ENCODE peak calls at places on chromosomes 3 and 15, in six cellular contexts. M is A549, K is mammary epithelial cell, N is psoas muscle, V is HCT116, G is testis. T is an unnamed sample.

GRCh38 chr15:69311319-69311721 is 12.6 kb downstream of the PAQR5 start:
- DNase-seq in V (no peak), N (no peak), M (peak; percentile 67), K (no peak), G (no peak), T (no peak)

GRCh38 chr3:138625707-138626365 is 17.3 kb downstream of the FAIM start:
- DNase-seq in K (peak; percentile 95), G (no peak), V (no peak), M (no peak), N (no peak), T (peak; percentile 79)

GRCh38 chr15:57559875-57560274 is 31.8 kb upstream of the MYZAP start:
- DNase-seq in K (peak; percentile 43), G (peak; percentile 78), M (peak; percentile 69), N (peak; percentile 80), V (peak; percentile 47), T (no peak)

GRCh38 chr15:50945725-50946124 is 37.2 kb downstream of the AP4E1 start:
- DNase-seq in V (no peak), K (peak; percentile 35), M (no peak), N (no peak), G (no peak), T (no peak)

GRCh38 chr3:79521221-79521848 is 246.5 kb downstream of the ROBO1 start:
- DNase-seq in N (no peak), M (peak; percentile 10), G (no peak), V (peak; percentile 8), K (peak; percentile 24), T (no peak)

GRCh38 chr3:5464684-5465083 is 277.2 kb downstream of the EDEM1 start:
- DNase-seq in M (no peak), K (no peak), G (no peak), V (no peak), N (no peak), T (no peak)

GRCh38 chr3:111861396-111861795 is 2.3 kb downstream of the PHLDB2 start:
- DNase-seq in N (no peak), V (no peak), M (no peak), G (no peak), K (peak; percentile 41), T (no peak)

GRCh38 chr3:8629151-8630021 is 15.2 kb downstream of the SSUH2 start:
- DNase-seq in M (peak; percentile 89), N (peak; percentile 91), G (no peak), K (peak; percentile 95), V (peak; percentile 90), T (peak; percentile 87)

GRCh38 chr3:160661660-160662059 is 15.3 kb upstream of the ARL14 start:
- DNase-seq in V (no peak), M (no peak), K (no peak), N (no peak), G (no peak), T (no peak)

GRCh38 chr3:49512791-49513355 is 41.4 kb upstream of the BSN start:
- DNase-seq in N (no peak), M (no peak), V (no peak), G (no peak), K (no peak), T (no peak)

GRCh38 chr3:2090095-2090494 is 8.6 kb upstream of the CNTN4 start:
- DNase-seq in M (no peak), V (no peak), G (no peak), K (no peak), N (no peak), T (no peak)

GRCh38 chr3:147373301-147373700 is 33.0 kb downstream of the ZIC4 start:
- DNase-seq in K (no peak), M (no peak), G (no peak), N (no peak), V (no peak), T (no peak)

GRCh38 chr3:12644297-12644937 is 19.5 kb downstream of the RAF1 start:
- DNase-seq in K (no peak), N (no peak), M (no peak), G (no peak), V (no peak), T (no peak)

GRCh38 chr3:23888617-23889228 is 28.1 kb downstream of the NKIRAS1 start:
- DNase-seq in M (no peak), K (no peak), V (peak; percentile 33), N (no peak), G (no peak), T (no peak)

GRCh38 chr3:141448606-141449216 is 38.1 kb upstream of the RASA2 start:
- DNase-seq in G (no peak), V (no peak), N (no peak), K (no peak), M (no peak), T (no peak)

DNA sequence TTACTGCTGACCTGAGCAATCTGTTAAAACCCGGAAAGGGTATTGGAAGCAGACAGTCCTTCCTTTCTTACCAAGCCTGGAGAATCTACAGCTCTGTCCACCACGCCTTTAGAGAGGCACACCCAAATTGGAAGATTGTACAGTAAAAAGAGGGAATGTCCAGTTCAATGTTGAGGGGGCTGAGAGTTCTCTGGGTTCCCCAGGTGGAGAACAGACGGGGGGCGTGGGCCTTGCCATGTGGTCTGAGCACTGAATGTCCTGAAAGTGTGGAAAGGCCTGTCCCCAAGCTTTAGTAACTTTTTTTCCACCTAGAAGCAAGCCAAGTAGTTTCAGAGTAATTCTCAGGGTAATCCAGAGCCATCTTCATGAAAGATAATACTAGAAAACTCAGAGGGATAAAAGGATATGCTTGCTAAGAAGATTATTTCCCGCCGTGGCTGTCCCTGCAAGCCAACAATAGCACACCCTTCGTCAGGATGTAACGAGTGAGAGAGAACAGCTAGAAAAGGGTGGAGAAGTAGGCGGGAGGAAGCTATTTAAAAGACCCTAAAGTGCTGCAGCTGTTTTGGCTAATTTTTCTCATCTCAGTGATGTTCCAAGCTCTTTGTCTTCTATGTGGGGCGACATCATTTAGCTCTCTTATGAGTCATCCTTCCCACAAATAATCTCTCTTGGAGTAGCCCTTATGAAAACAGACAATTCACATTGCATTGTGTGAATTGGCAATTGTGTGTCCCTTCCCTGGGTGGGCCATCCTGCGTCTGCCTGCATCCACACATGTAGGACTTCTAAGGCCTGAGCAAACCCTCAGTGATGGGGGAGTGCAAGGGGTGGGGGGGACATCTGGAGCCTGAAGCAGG is 181.0 kb downstream of the ATG7 start:
- DNase-seq in V (no peak), G (no peak), N (no peak), K (peak; percentile 25), M (no peak), T (no peak)
- H3K27ac ChIP-seq in V (no peak overlapping the region), G (no peak overlapping the region), N (peak overlapping the region; percentile 23), K (no peak overlapping the region), M (no peak overlapping the region), T (no peak overlapping the region)

GRCh38 chr15:60536314-60536713 is 57.4 kb upstream of the ICE2 start:
- DNase-seq in M (no peak), K (no peak), G (no peak), N (no peak), V (no peak), T (no peak)

GRCh38 chr15:60536951-60537350 is 58.0 kb upstream of the ICE2 start:
- DNase-seq in M (no peak), V (no peak), N (no peak), G (no peak), K (no peak), T (no peak)

GRCh38 chr15:60534546-60534945 is 55.6 kb upstream of the ICE2 start:
- DNase-seq in V (no peak), M (no peak), K (no peak), N (no peak), G (no peak), T (no peak)

GRCh38 chr15:60535265-60535664 is 56.3 kb upstream of the ICE2 start:
- DNase-seq in K (no peak), M (no peak), N (no peak), V (no peak), G (no peak), T (no peak)

GRCh38 chr15:60535743-60536142 is 56.8 kb upstream of the ICE2 start:
- DNase-seq in K (no peak), M (no peak), V (no peak), N (no peak), G (no peak), T (no peak)
- H3K27ac ChIP-seq in K (no peak overlapping the region), M (no peak overlapping the region), V (no peak overlapping the region), N (no peak overlapping the region), G (no peak overlapping the region), T (no peak overlapping the region)

DNA sequence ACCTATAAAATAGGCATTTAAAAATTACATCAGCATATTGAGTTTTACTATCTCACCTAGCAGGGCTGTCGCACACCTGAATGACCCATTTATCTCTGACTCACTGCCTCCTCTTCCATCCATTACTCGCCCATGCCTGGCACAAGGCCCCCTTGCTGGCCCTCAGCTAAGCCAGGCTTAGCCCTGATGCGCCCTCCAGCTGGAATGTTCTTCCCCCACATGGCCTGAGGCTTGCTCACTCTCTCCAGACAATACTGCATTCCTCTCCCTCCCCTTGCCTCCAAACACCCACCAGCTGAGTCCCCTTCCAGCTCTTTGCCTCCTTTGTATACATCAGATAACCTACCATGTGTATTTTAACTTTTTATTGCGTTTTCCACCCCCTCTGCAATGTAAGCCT is 7.2 kb downstream of the SH3BP5 start:
- DNase-seq in K (peak; percentile 36), M (no peak), G (peak; percentile 58), V (no peak), N (no peak), T (no peak)
- H3K27ac ChIP-seq in K (no peak overlapping the region), M (peak overlapping the region; percentile 15), G (peak overlapping the region; percentile 15), V (no peak overlapping the region), N (peak overlapping the region; percentile 85), T (no peak overlapping the region)

DNA sequence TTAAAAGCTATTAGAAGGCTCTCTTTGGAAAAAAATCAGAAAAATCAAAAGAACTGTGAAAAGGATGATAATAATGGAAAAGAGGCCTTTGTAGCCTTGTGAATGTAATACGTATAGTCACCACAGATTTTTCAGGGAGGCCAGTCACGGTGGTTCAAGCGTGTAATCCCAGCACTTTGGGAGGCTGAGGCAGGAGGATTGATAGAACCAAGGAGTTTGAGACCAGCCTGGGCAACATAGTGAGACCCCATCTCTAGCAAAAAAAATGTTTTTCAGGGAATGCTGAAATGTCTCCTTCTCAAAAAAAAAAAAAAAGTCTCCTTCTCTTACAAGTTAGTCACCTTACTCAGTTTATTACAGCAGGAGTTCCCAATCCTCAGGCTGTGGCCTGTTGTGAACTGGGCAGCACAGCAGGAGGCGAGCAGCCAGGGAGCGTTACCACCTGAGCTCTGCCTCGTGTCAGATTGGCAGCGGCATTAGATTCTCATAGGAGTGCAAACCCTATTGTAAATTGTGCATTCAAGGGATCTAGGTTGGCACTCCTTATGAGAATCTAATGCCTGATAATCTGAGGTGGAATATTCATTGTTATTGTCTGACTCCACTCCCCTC is 15.9 kb downstream of the ARIH1 start:
- DNase-seq in N (no peak), V (no peak), G (no peak), K (no peak), M (no peak), T (no peak)
- H3K27ac ChIP-seq in N (no peak overlapping the region), V (no peak overlapping the region), G (no peak overlapping the region), K (no peak overlapping the region), M (no peak overlapping the region), T (no peak overlapping the region)

GRCh38 chr15:88635343-88635742 is 3.5 kb upstream of the ISG20 start:
- DNase-seq in G (no peak), K (no peak), M (no peak), V (no peak), N (no peak), T (no peak)
- H3K27ac ChIP-seq in G (no peak overlapping the region), K (no peak overlapping the region), M (no peak overlapping the region), V (no peak overlapping the region), N (no peak overlapping the region), T (peak overlapping the region; percentile 97)

DNA sequence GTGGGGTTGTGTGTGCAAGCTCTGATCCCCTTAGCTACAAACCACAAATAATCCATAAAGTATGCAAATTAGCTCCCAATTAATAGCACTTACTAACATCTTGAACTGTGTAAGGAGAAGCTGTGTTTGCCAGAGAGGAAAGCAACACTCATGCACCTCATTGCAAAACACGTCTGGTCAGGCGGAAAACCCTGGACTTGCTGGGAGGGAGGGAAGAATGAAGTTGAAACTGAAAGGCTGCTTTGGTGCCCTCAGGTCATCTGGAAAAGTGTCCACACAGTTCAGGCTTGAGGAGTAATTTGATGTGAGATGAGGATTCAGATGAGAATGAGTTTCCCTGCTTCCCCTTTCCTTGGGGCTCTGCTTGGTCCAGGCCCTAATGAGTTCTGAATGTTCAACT is 185.5 kb upstream of the ANKRD28 start:
- DNase-seq in N (no peak), G (no peak), K (peak; percentile 90), M (no peak), V (no peak), T (peak; percentile 73)
- H3K27ac ChIP-seq in N (peak overlapping the region; percentile 92), G (no peak overlapping the region), K (peak overlapping the region; percentile 86), M (no peak overlapping the region), V (no peak overlapping the region), T (peak overlapping the region; percentile 95)

T was measured in epithelial cell of prostate.